ENCODE peak calls at places on chromosomes 13 and 19, in four cellular contexts. V is fibroblast of lung, T is PC-3, C is cardiac fibroblast. O is an unnamed sample.

GRCh38 chr19:38183227-38183914 is 40.7 kb downstream of the DPF1 start:
- DNase-seq in T (no peak), C (peak), V (no peak), O (peak)

GRCh38 chr13:24159362-24159761 is 1.2 kb upstream of the SPATA13 start:
- DNase-seq in C (no peak), V (no peak), T (no peak), O (no peak)

GRCh38 chr19:17522988-17523872 is 11.8 kb downstream of the PGLS start:
- DNase-seq in V (no peak), T (no peak), C (no peak), O (no peak)

GRCh38 chr19:28553005-28553404 is 659.9 kb downstream of the UQCRFS1 start:
- DNase-seq in V (peak), T (no peak), C (no peak), O (no peak)

GRCh38 chr13:44920013-44920412 is 69.3 kb downstream of the NUFIP1 start:
- DNase-seq in V (no peak), T (no peak), C (no peak), O (no peak)

GRCh38 chr19:29681422-29682235 is 16.4 kb downstream of the PLEKHF1 start:
- DNase-seq in T (no peak), V (peak), C (peak), O (peak)

GRCh38 chr19:35253316-35254286 is 4.8 kb downstream of the LSR start:
- DNase-seq in C (no peak), T (no peak), V (no peak), O (no peak)

GRCh38 chr13:84137292-84137691 is 255.0 kb upstream of the SLITRK1 start:
- DNase-seq in V (peak), T (no peak), C (no peak), O (no peak)

GRCh38 chr13:85529216-85529590 is 270.0 kb downstream of the SLITRK6 start:
- DNase-seq in V (peak), C (no peak), T (peak), O (peak)

GRCh38 chr19:52533901-52534300 is 6.4 kb downstream of the ZNF808 start:
- DNase-seq in T (no peak), C (no peak), V (no peak), O (no peak)

GRCh38 chr13:99086149-99086868 is 108.4 kb upstream of the DOCK9 start:
- DNase-seq in C (peak), V (peak), T (peak), O (peak)

GRCh38 chr13:30647420-30647819 is 29.7 kb downstream of the USPL1 start:
- DNase-seq in C (no peak), V (no peak), T (no peak), O (no peak)

GRCh38 chr19:42048992-42049391 is 21.0 kb downstream of the GRIK5 start:
- DNase-seq in C (no peak), V (no peak), T (peak), O (no peak)

GRCh38 chr13:54232700-54233099 is 1204.1 kb downstream of the OLFM4 start:
- DNase-seq in C (no peak), T (peak), V (no peak), O (no peak)

GRCh38 chr13:91115776-91116175 is 231.7 kb upstream of the MIR17HG start:
- DNase-seq in T (no peak), V (no peak), C (no peak), O (no peak)

DNA sequence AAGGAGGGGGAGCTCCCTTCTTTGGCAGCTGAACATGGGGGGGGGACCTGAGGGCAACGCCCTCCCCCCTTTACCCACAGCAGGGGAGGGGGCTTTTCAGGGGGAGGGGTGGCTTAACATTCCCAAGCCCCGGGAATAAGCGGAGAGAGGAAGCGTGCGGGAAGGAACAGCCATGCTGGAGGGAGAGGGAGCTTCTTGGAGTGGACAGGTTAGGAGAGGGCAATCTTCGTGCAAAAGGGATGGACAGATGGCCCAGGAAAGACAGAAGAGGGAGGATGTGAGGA is 10.8 kb downstream of the C19orf81 start:
- DNase-seq in V (no peak), T (no peak), C (no peak), O (no peak)
- H3K4me3 ChIP-seq in V (no peak), T (no peak), C (no peak), O (no peak)

GRCh38 chr13:40682449-40683240 is 16.2 kb upstream of the FOXO1 start:
- DNase-seq in C (peak), V (peak), T (peak), O (peak)
- TF ChIP-seq CTCF in C (peak), V (no peak), T (peak), O (peak)

GRCh38 chr19:8085606-8086464 is 33.3 kb downstream of the CCL25 start:
- DNase-seq in C (no peak), V (no peak), T (peak), O (no peak)
- H3K4me3 ChIP-seq in C (no peak), V (no peak), T (no peak), O (no peak)

GRCh38 chr19:610801-611505 is 21.3 kb downstream of the HCN2 start:
- DNase-seq in V (peak), T (no peak), C (peak), O (peak)

GRCh38 chr19:611506-611869 is 21.8 kb downstream of the HCN2 start:
- DNase-seq in T (peak), V (peak), C (peak), O (peak)

GRCh38 chr19:615619-616018 is 17.7 kb downstream of the POLRMT start:
- DNase-seq in T (no peak), V (no peak), C (no peak), O (no peak)

GRCh38 chr19:613732-614567 is 19.4 kb downstream of the POLRMT start:
- DNase-seq in V (no peak), C (no peak), T (no peak), O (no peak)

DNA sequence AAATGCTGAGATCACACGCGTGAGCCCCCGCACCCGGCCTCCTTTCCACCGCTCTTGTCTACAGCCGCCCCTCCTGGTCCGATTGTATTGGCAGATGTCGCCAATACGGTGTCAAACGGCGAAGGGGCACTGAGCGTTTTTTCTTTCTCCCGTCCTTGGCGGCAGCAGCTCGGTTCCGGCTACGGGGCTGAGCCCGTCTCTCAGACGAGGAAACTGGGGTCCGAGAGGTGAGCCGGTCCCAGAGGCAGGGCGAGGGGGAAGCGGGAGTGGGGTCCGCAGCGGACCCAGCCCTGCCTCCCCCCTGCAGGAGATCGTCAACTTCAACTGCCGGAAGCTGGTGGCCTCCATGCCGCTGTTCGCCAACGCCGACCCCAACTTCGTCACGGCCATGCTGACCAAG is 20.4 kb downstream of the POLRMT start:
- DNase-seq in V (no peak), T (no peak), C (no peak), O (no peak)
- TF ChIP-seq CTCF in V (no peak), T (no peak), C (no peak), O (no peak)

GRCh38 chr19:43797556-43797955 is 4.7 kb downstream of the LYPD5 start:
- DNase-seq in C (no peak), T (no peak), V (no peak), O (no peak)

GRCh38 chr19:43797118-43797517 is 5.1 kb downstream of the LYPD5 start:
- DNase-seq in V (no peak), T (no peak), C (no peak), O (no peak)

GRCh38 chr19:43799502-43800142 is 2.6 kb downstream of the LYPD5 start:
- DNase-seq in T (peak), C (no peak), V (no peak), O (no peak)

GRCh38 chr19:43798026-43798545 is 4.2 kb downstream of the LYPD5 start:
- DNase-seq in T (no peak), C (no peak), V (no peak), O (no peak)

GRCh38 chr19:43798546-43799409 is 3.5 kb downstream of the LYPD5 start:
- DNase-seq in V (peak), C (peak), T (peak), O (peak)
- H3K4me3 ChIP-seq in V (peak), C (peak), T (peak), O (peak)

GRCh38 chr19:16185123-16185924 is at the start of gene FAM32A:
- DNase-seq in T (peak), C (peak), V (peak), O (peak)
- TF ChIP-seq CTCF in T (no peak), C (no peak), V (peak), O (no peak)

DNA sequence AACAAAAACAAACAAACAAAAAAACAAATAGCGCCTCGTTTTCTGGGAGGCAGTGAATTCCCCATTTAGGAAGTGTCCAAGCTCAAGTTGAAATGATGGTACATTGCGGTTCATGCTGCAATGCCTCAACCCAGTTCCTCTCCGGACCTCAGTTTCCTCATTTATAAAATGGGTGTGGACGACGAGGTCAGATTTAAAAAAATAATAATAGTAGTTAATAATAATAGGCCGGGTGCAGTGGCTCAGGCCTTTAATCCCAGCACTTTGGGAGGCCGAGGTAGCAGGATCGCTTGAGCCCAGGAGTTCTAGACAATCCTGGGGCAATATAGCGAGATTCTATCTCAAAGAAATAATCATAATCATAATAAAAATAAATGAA is 15.5 kb upstream of the ERCC1 start:
- DNase-seq in C (no peak), V (no peak), T (no peak), O (no peak)
- H3K4me3 ChIP-seq in C (peak), V (peak), T (peak), O (peak)

DNA sequence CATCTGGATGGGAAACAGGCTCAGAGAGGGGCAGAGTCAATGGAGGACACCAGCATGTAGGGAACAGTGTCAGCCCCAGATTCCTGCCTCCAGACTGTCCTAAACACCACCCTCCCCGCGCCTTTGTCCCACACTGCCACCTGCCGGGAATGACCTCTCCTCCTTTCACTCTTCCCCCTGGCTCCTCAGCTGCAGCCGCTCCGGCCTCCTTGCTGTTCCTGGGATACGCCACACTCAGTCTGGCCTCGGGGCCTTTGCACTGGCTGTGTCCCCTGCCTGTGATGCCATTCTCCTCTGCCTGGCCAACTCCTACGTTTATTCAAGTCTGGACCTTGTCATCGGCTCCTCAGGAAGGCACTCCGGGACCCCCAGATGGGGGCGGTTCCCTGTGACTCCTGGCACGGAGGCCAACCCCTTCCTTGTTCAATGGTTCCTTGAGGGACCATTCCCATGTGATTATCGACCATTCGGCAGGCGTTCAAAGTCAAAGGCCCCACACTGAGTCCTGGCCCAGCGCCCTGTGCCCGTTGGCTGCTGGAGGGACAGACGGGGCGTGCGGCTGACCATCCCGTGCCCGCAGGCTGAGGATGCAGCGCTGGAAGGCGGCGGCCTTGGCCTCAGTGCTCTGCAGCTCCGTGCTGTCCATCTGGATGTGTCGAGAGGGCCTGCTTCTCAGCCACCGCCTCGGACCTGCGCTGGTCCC is 15.8 kb downstream of the FUT6 start:
- DNase-seq in V (no peak), C (no peak), T (peak), O (no peak)
- TF ChIP-seq CTCF in V (no peak), C (peak), T (peak), O (no peak)